ENCODE peak calls at places on chromosomes 16 and 17, in ten cellular contexts. O is mesendoderm, Z is fibroblast of lung, B is NCI-H510A, Y is breast epithelium, J is NCI-H1092, S is NCI-H2081, Q is non-pigmented ciliary epithelial cell, X is left colon, R is dorsolateral prefrontal cortex. H is an unnamed sample.

GRCh38 chr16:11370084-11370931 is 25.0 kb downstream of the RMI2 start:
- DNase-seq in O (no peak), Q (no peak), S (no peak), J (no peak), B (no peak), Y (no peak), X (no peak), Z (no peak), R (no peak), H (no peak)

GRCh38 chr16:31484491-31485171 is 1.7 kb downstream of the SLC5A2 start:
- DNase-seq in B (no peak), Y (no peak), Z (no peak), R (no peak), O (peak), J (no peak), S (no peak), X (peak), Q (no peak), H (no peak)

GRCh38 chr17:41065829-41066624 is at the start of gene KRTAP2-4:
- DNase-seq in Z (peak), Y (no peak), B (no peak), J (no peak), Q (peak), S (no peak), O (no peak), R (no peak), X (no peak), H (no peak)

GRCh38 chr17:2239882-2240430 is 63.6 kb downstream of the SMG6 start:
- DNase-seq in Z (peak), Y (no peak), X (peak), S (no peak), B (no peak), J (no peak), Q (peak), R (no peak), O (peak), H (peak)

GRCh38 chr17:8724451-8724850 is 20.2 kb downstream of the CCDC42 start:
- DNase-seq in Z (no peak), J (no peak), Y (no peak), O (peak), R (no peak), Q (no peak), S (no peak), B (no peak), X (no peak), H (no peak)

GRCh38 chr17:29344201-29344856 is 45.8 kb upstream of the TAOK1 start:
- DNase-seq in J (no peak), B (no peak), Z (no peak), X (no peak), O (no peak), Q (no peak), S (no peak), Y (no peak), R (no peak), H (no peak)

GRCh38 chr17:82333279-82334171 is at the start of gene SECTM1:
- DNase-seq in S (peak), Q (no peak), J (no peak), X (no peak), R (no peak), Y (peak), Z (no peak), B (no peak), O (no peak), H (no peak)

GRCh38 chr17:72187544-72187943 is 66.7 kb downstream of the SOX9 start:
- DNase-seq in Y (peak), O (no peak), B (peak), S (peak), Z (peak), X (peak), J (peak), R (no peak), Q (no peak), H (no peak)

GRCh38 chr17:15463363-15463762 is 4.1 kb downstream of the CDRT4 start:
- DNase-seq in O (peak), Q (no peak), J (no peak), Y (peak), X (no peak), B (no peak), S (no peak), R (no peak), Z (peak), H (no peak)

GRCh38 chr17:60524463-60525346 is 1.3 kb downstream of the APPBP2 start:
- DNase-seq in Q (no peak), Y (no peak), R (no peak), S (no peak), O (no peak), Z (peak), J (no peak), B (no peak), X (no peak), H (no peak)

GRCh38 chr17:36105718-36106117 is 2.1 kb downstream of the CCL4 start:
- DNase-seq in X (no peak), O (no peak), Y (no peak), S (no peak), Q (no peak), R (no peak), Z (no peak), J (no peak), B (no peak), H (no peak)

GRCh38 chr17:45222273-45222993 is 748 bp downstream of the FMNL1 start:
- DNase-seq in Z (no peak), Q (no peak), O (peak), Y (no peak), B (no peak), R (no peak), J (no peak), S (no peak), X (no peak), H (no peak)

GRCh38 chr16:79740153-79740720 is 139.7 kb upstream of the MAF start:
- DNase-seq in J (no peak), S (no peak), Z (no peak), R (no peak), Y (no peak), X (no peak), Q (no peak), B (no peak), O (no peak), H (no peak)

GRCh38 chr16:27199747-27200146 is 3.6 kb upstream of the KDM8 start:
- DNase-seq in S (peak), J (no peak), R (no peak), O (no peak), X (no peak), Z (no peak), B (no peak), Q (no peak), Y (no peak), H (no peak)